ENCODE peak calls at places on chromosomes 4 and X, in five cellular contexts. One of them, this sample, is unnamed.

GRCh38 chr4:1743975-1744374 is 22.7 kb downstream of the TACC3 start:
- DNase-seq in HCT116: no peak
- DNase-seq in GM23338: no peak
- DNase-seq in Panc1: no peak
- DNase-seq in SK-N-SH: no peak
- DNase-seq in this sample: no peak

GRCh38 chr4:147138171-147138570 is 192.5 kb upstream of the TTC29 start:
- DNase-seq in HCT116: no peak
- DNase-seq in GM23338: no peak
- DNase-seq in Panc1: no peak
- DNase-seq in SK-N-SH: no peak
- DNase-seq in this sample: no peak

GRCh38 chr4:185204238-185204910 is 574 bp upstream of the CFAP97 start:
- DNase-seq in HCT116: no peak
- DNase-seq in GM23338: no peak
- DNase-seq in Panc1: no peak
- DNase-seq in SK-N-SH: no peak
- DNase-seq in this sample: no peak

GRCh38 chr4:16199132-16199531 is 27.1 kb downstream of the TAPT1 start:
- DNase-seq in HCT116: no peak
- DNase-seq in GM23338: peak; percentile 49
- DNase-seq in Panc1: no peak
- DNase-seq in SK-N-SH: peak; percentile 34
- DNase-seq in this sample: no peak

GRCh38 chr4:80370635-80371034 is 35.1 kb downstream of the CFAP299 start:
- DNase-seq in HCT116: no peak
- DNase-seq in GM23338: no peak
- DNase-seq in Panc1: no peak
- DNase-seq in SK-N-SH: no peak
- DNase-seq in this sample: no peak

GRCh38 chr4:77586953-77587383 is 18.7 kb upstream of the CXCL13 start:
- DNase-seq in HCT116: no peak
- DNase-seq in GM23338: no peak
- DNase-seq in Panc1: no peak
- DNase-seq in SK-N-SH: no peak
- DNase-seq in this sample: peak; percentile 70

GRCh38 chr4:80307774-80308465 is 27.6 kb upstream of the CFAP299 start:
- DNase-seq in HCT116: no peak
- DNase-seq in GM23338: no peak
- DNase-seq in Panc1: no peak
- DNase-seq in SK-N-SH: peak; percentile 30
- DNase-seq in this sample: no peak

GRCh38 chr4:30753316-30753715 is 33.1 kb downstream of the PCDH7 start:
- DNase-seq in HCT116: peak; percentile 92
- DNase-seq in GM23338: no peak
- DNase-seq in Panc1: no peak
- DNase-seq in SK-N-SH: no peak
- DNase-seq in this sample: no peak

GRCh38 chr4:174714393-174715211 is 114.4 kb downstream of the GLRA3 start:
- DNase-seq in HCT116: peak; percentile 59
- DNase-seq in GM23338: peak; percentile 79
- DNase-seq in Panc1: peak; percentile 32
- DNase-seq in SK-N-SH: peak; percentile 60
- DNase-seq in this sample: peak; percentile 40

GRCh38 chrX:142204522-142205433 is at the start of gene MAGEC2:
- DNase-seq in HCT116: no peak
- DNase-seq in GM23338: no peak
- DNase-seq in Panc1: no peak
- DNase-seq in SK-N-SH: no peak
- DNase-seq in this sample: no peak

GRCh38 chr4:4852591-4853362 is 6.7 kb upstream of the MSX1 start:
- DNase-seq in HCT116: no peak
- DNase-seq in GM23338: peak; percentile 84
- DNase-seq in Panc1: no peak
- DNase-seq in SK-N-SH: peak; percentile 79
- DNase-seq in this sample: no peak

GRCh38 chr4:88599298-88599697 is 7.0 kb downstream of the HERC3 start:
- DNase-seq in HCT116: no peak
- DNase-seq in GM23338: no peak
- DNase-seq in Panc1: no peak
- DNase-seq in SK-N-SH: no peak
- DNase-seq in this sample: no peak

GRCh38 chr4:185634066-185634652 is 98.9 kb upstream of the PDLIM3 start:
- DNase-seq in HCT116: peak; percentile 8
- DNase-seq in GM23338: peak; percentile 74
- DNase-seq in Panc1: no peak
- DNase-seq in SK-N-SH: peak; percentile 38
- DNase-seq in this sample: no peak

GRCh38 chrX:108139303-108139702 is 47.7 kb downstream of the ATG4A start:
- DNase-seq in HCT116: no peak
- DNase-seq in GM23338: peak; percentile 43
- DNase-seq in Panc1: peak; percentile 2
- DNase-seq in SK-N-SH: peak; percentile 21
- DNase-seq in this sample: no peak

GRCh38 chr4:168124008-168124641 is 31.8 kb downstream of the ANXA10 start:
- DNase-seq in HCT116: no peak
- DNase-seq in GM23338: no peak
- DNase-seq in Panc1: no peak
- DNase-seq in SK-N-SH: no peak
- DNase-seq in this sample: no peak

GRCh38 chr4:188113156-188113555 is 3.8 kb upstream of the TRIML2 start:
- DNase-seq in HCT116: no peak
- DNase-seq in GM23338: no peak
- DNase-seq in Panc1: no peak
- DNase-seq in SK-N-SH: no peak
- DNase-seq in this sample: no peak

GRCh38 chrX:25206761-25207160 is 191.0 kb upstream of the ARX start:
- DNase-seq in HCT116: no peak
- DNase-seq in GM23338: no peak
- DNase-seq in Panc1: no peak
- DNase-seq in SK-N-SH: no peak
- DNase-seq in this sample: no peak

GRCh38 chrX:38768079-38768478 is 33.2 kb upstream of the MID1IP1 start:
- DNase-seq in HCT116: no peak
- DNase-seq in GM23338: no peak
- DNase-seq in Panc1: peak; percentile 1
- DNase-seq in SK-N-SH: peak; percentile 19
- DNase-seq in this sample: no peak

GRCh38 chr4:141587897-141588296 is 48.5 kb upstream of the IL15 start:
- DNase-seq in HCT116: no peak
- DNase-seq in GM23338: no peak
- DNase-seq in Panc1: no peak
- DNase-seq in SK-N-SH: no peak
- DNase-seq in this sample: no peak

GRCh38 chrX:24245201-24245600 is 68.7 kb downstream of the SUPT20HL2 start:
- DNase-seq in HCT116: no peak
- DNase-seq in GM23338: no peak
- DNase-seq in Panc1: no peak
- DNase-seq in SK-N-SH: no peak
- DNase-seq in this sample: no peak

GRCh38 chr4:171644430-171645057 is 168.7 kb upstream of the GALNTL6 start:
- DNase-seq in HCT116: no peak
- DNase-seq in GM23338: peak; percentile 51
- DNase-seq in Panc1: no peak
- DNase-seq in SK-N-SH: no peak
- DNase-seq in this sample: no peak

GRCh38 chrX:24963823-24964222 is 51.9 kb downstream of the ARX start:
- DNase-seq in HCT116: no peak
- DNase-seq in GM23338: peak; percentile 5
- DNase-seq in Panc1: no peak
- DNase-seq in SK-N-SH: no peak
- DNase-seq in this sample: no peak

GRCh38 chr4:142752331-142752830 is 93.7 kb downstream of the INPP4B start:
- DNase-seq in HCT116: no peak
- DNase-seq in GM23338: no peak
- DNase-seq in Panc1: no peak
- DNase-seq in SK-N-SH: no peak
- DNase-seq in this sample: no peak

GRCh38 chr4:26030780-26031179 is 116.8 kb downstream of the SMIM20 start:
- DNase-seq in HCT116: no peak
- DNase-seq in GM23338: no peak
- DNase-seq in Panc1: no peak
- DNase-seq in SK-N-SH: no peak
- DNase-seq in this sample: no peak

GRCh38 chr4:183628189-183628588 is 30.8 kb downstream of the RWDD4 start:
- DNase-seq in HCT116: no peak
- DNase-seq in GM23338: no peak
- DNase-seq in Panc1: no peak
- DNase-seq in SK-N-SH: no peak
- DNase-seq in this sample: no peak

GRCh38 chr4:55445921-55446577 is 50.3 kb downstream of the TMEM165 start:
- DNase-seq in HCT116: no peak
- DNase-seq in GM23338: no peak
- DNase-seq in Panc1: no peak
- DNase-seq in SK-N-SH: no peak
- DNase-seq in this sample: peak; percentile 29

GRCh38 chrX:10618911-10619310 is 1.5 kb downstream of the MID1 start:
- DNase-seq in HCT116: no peak
- DNase-seq in GM23338: peak; percentile 22
- DNase-seq in Panc1: no peak
- DNase-seq in SK-N-SH: no peak
- DNase-seq in this sample: no peak

GRCh38 chr4:11223261-11223660 is 205.4 kb downstream of the HS3ST1 start:
- DNase-seq in HCT116: no peak
- DNase-seq in GM23338: peak; percentile 4
- DNase-seq in Panc1: no peak
- DNase-seq in SK-N-SH: no peak
- DNase-seq in this sample: no peak

GRCh38 chr4:139942284-139942683 is 211.7 kb downstream of the MAML3 start:
- DNase-seq in HCT116: no peak
- DNase-seq in GM23338: no peak
- DNase-seq in Panc1: no peak
- DNase-seq in SK-N-SH: peak; percentile 68
- DNase-seq in this sample: no peak

DNA sequence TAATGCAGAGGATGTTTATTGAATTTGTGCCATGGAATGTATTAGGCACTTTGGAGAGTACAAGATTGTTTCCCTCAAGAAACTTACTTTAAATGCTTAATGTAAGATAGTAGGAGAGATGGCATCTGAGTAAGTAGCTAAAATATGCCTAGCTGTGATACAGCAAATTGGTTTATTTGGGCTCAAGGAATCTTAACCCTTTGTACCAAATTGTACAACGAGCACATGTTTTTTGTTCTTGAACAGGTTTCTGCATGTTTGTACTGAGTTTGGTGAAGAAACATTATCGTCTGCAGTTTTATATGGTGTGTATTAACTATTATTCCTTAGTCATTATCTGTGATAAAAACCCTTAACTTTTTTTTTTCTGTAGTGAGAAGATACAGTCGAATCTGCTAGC is 48.6 kb downstream of the CDS1 start:
- DNase-seq in HCT116: no peak
- DNase-seq in GM23338: no peak
- DNase-seq in Panc1: no peak
- DNase-seq in SK-N-SH: no peak
- DNase-seq in this sample: no peak
- H3K4me3 ChIP-seq in HCT116: no peak overlapping the region
- H3K4me3 ChIP-seq in GM23338: no peak overlapping the region
- H3K4me3 ChIP-seq in Panc1: no peak overlapping the region
- H3K4me3 ChIP-seq in SK-N-SH: no peak overlapping the region
- H3K4me3 ChIP-seq in this sample: no peak overlapping the region

GRCh38 chr4:73702796-73703287 is 37.5 kb upstream of the CXCL8 start:
- DNase-seq in HCT116: no peak
- DNase-seq in GM23338: no peak
- DNase-seq in Panc1: no peak
- DNase-seq in SK-N-SH: no peak
- DNase-seq in this sample: no peak

GRCh38 chr4:73698217-73698616 is 42.2 kb upstream of the CXCL8 start:
- DNase-seq in HCT116: no peak
- DNase-seq in GM23338: no peak
- DNase-seq in Panc1: no peak
- DNase-seq in SK-N-SH: no peak
- DNase-seq in this sample: peak; percentile 49

GRCh38 chr4:73704314-73705055 is 35.9 kb upstream of the CXCL8 start:
- DNase-seq in HCT116: peak; percentile 82
- DNase-seq in GM23338: peak; percentile 17
- DNase-seq in Panc1: peak; percentile 82
- DNase-seq in SK-N-SH: no peak
- DNase-seq in this sample: peak; percentile 98

GRCh38 chr4:73703320-73703719 is 37.0 kb upstream of the CXCL8 start:
- DNase-seq in HCT116: no peak
- DNase-seq in GM23338: no peak
- DNase-seq in Panc1: no peak
- DNase-seq in SK-N-SH: no peak
- DNase-seq in this sample: no peak

GRCh38 chr4:73701116-73701515 is 39.3 kb upstream of the CXCL8 start:
- DNase-seq in HCT116: no peak
- DNase-seq in GM23338: no peak
- DNase-seq in Panc1: no peak
- DNase-seq in SK-N-SH: no peak
- DNase-seq in this sample: no peak
- TF ChIP-seq POLR2AphosphoS5 in HCT116: no peak
- TF ChIP-seq POLR2AphosphoS5 in GM23338: no peak
- TF ChIP-seq POLR2AphosphoS5 in Panc1: no peak
- TF ChIP-seq POLR2AphosphoS5 in SK-N-SH: no peak
- TF ChIP-seq POLR2AphosphoS5 in this sample: no peak

GRCh38 chr4:121764702-121765367 is at the start of gene SMIM43:
- DNase-seq in HCT116: no peak
- DNase-seq in GM23338: peak; percentile 66
- DNase-seq in Panc1: no peak
- DNase-seq in SK-N-SH: peak; percentile 32
- DNase-seq in this sample: no peak
- TF ChIP-seq REST in HCT116: no peak
- TF ChIP-seq REST in GM23338: no peak
- TF ChIP-seq REST in Panc1: no peak
- TF ChIP-seq REST in SK-N-SH: no peak
- TF ChIP-seq REST in this sample: no peak

GRCh38 chr4:123666486-123666885 is 269.9 kb downstream of the SPRY1 start:
- DNase-seq in HCT116: no peak
- DNase-seq in GM23338: no peak
- DNase-seq in Panc1: no peak
- DNase-seq in SK-N-SH: no peak
- DNase-seq in this sample: no peak
- H3K4me3 ChIP-seq in HCT116: no peak overlapping the region
- H3K4me3 ChIP-seq in GM23338: no peak overlapping the region
- H3K4me3 ChIP-seq in Panc1: no peak overlapping the region
- H3K4me3 ChIP-seq in SK-N-SH: no peak overlapping the region
- H3K4me3 ChIP-seq in this sample: no peak overlapping the region